ENCODE peak calls at places on chromosomes 3 and 15, in eight cellular contexts. One of them, this sample, is unnamed.

GRCh38 chr15:25848769-25849430 is 14.2 kb downstream of the ATP10A start:
- DNase-seq in A549: no peak
- DNase-seq in GM12891: no peak
- DNase-seq in Peyer's patch: no peak
- DNase-seq in H54: no peak
- DNase-seq in IMR-90: no peak
- DNase-seq in ovary: no peak
- DNase-seq in stomach: no peak
- DNase-seq in this sample: no peak

GRCh38 chr3:166446291-166446690 is 609.1 kb upstream of the BCHE start:
- DNase-seq in A549: no peak
- DNase-seq in GM12891: no peak
- DNase-seq in Peyer's patch: no peak
- DNase-seq in H54: no peak
- DNase-seq in IMR-90: peak; percentile 78
- DNase-seq in ovary: no peak
- DNase-seq in stomach: no peak
- DNase-seq in this sample: no peak

GRCh38 chr3:167750273-167750971 is 14.9 kb downstream of the SERPINI1 start:
- DNase-seq in A549: no peak
- DNase-seq in GM12891: peak; percentile 15
- DNase-seq in Peyer's patch: no peak
- DNase-seq in H54: no peak
- DNase-seq in IMR-90: no peak
- DNase-seq in ovary: no peak
- DNase-seq in stomach: no peak
- DNase-seq in this sample: no peak

GRCh38 chr3:12629560-12629959 is 34.4 kb downstream of the RAF1 start:
- DNase-seq in A549: no peak
- DNase-seq in GM12891: no peak
- DNase-seq in Peyer's patch: no peak
- DNase-seq in H54: no peak
- DNase-seq in IMR-90: peak; percentile 59
- DNase-seq in ovary: no peak
- DNase-seq in stomach: peak; percentile 62
- DNase-seq in this sample: peak; percentile 44

GRCh38 chr3:103906808-103907207 is 1459.9 kb upstream of the ALCAM start:
- DNase-seq in A549: no peak
- DNase-seq in GM12891: no peak
- DNase-seq in Peyer's patch: no peak
- DNase-seq in H54: no peak
- DNase-seq in IMR-90: no peak
- DNase-seq in ovary: no peak
- DNase-seq in stomach: no peak
- DNase-seq in this sample: no peak

GRCh38 chr3:192864943-192865342 is 52.7 kb downstream of the MB21D2 start:
- DNase-seq in A549: no peak
- DNase-seq in GM12891: no peak
- DNase-seq in Peyer's patch: no peak
- DNase-seq in H54: no peak
- DNase-seq in IMR-90: peak; percentile 43
- DNase-seq in ovary: no peak
- DNase-seq in stomach: no peak
- DNase-seq in this sample: no peak

GRCh38 chr3:75294124-75294523 is 370.0 kb upstream of the FRG2C start:
- DNase-seq in A549: peak; percentile 10
- DNase-seq in GM12891: peak; percentile 5
- DNase-seq in Peyer's patch: peak; percentile 44
- DNase-seq in H54: peak; percentile 28
- DNase-seq in IMR-90: peak; percentile 35
- DNase-seq in ovary: peak; percentile 39
- DNase-seq in stomach: peak; percentile 30
- DNase-seq in this sample: peak; percentile 26

GRCh38 chr15:44158111-44158510 is 37.0 kb downstream of the FRMD5 start:
- DNase-seq in A549: no peak
- DNase-seq in GM12891: no peak
- DNase-seq in Peyer's patch: no peak
- DNase-seq in H54: no peak
- DNase-seq in IMR-90: no peak
- DNase-seq in ovary: no peak
- DNase-seq in stomach: no peak
- DNase-seq in this sample: no peak

GRCh38 chr15:33872761-33873106 is 95.6 kb upstream of the CHRM5 start:
- DNase-seq in A549: no peak
- DNase-seq in GM12891: no peak
- DNase-seq in Peyer's patch: no peak
- DNase-seq in H54: no peak
- DNase-seq in IMR-90: no peak
- DNase-seq in ovary: no peak
- DNase-seq in stomach: no peak
- DNase-seq in this sample: no peak

GRCh38 chr3:134232146-134232545 is 18.5 kb downstream of the RYK start:
- DNase-seq in A549: no peak
- DNase-seq in GM12891: no peak
- DNase-seq in Peyer's patch: no peak
- DNase-seq in H54: no peak
- DNase-seq in IMR-90: peak; percentile 55
- DNase-seq in ovary: no peak
- DNase-seq in stomach: no peak
- DNase-seq in this sample: no peak

GRCh38 chr3:59573911-59574310 is 524.1 kb upstream of the CFAP20DC start:
- DNase-seq in A549: peak; percentile 22
- DNase-seq in GM12891: no peak
- DNase-seq in Peyer's patch: peak; percentile 49
- DNase-seq in H54: no peak
- DNase-seq in IMR-90: peak; percentile 88
- DNase-seq in ovary: peak; percentile 38
- DNase-seq in stomach: no peak
- DNase-seq in this sample: no peak

GRCh38 chr15:68592548-68592947 is 13.8 kb downstream of the CORO2B start:
- DNase-seq in A549: no peak
- DNase-seq in GM12891: no peak
- DNase-seq in Peyer's patch: no peak
- DNase-seq in H54: no peak
- DNase-seq in IMR-90: no peak
- DNase-seq in ovary: no peak
- DNase-seq in stomach: no peak
- DNase-seq in this sample: no peak

GRCh38 chr3:48268936-48269551 is 28.1 kb downstream of the ZNF589 start:
- DNase-seq in A549: no peak
- DNase-seq in GM12891: no peak
- DNase-seq in Peyer's patch: peak; percentile 48
- DNase-seq in H54: no peak
- DNase-seq in IMR-90: no peak
- DNase-seq in ovary: no peak
- DNase-seq in stomach: no peak
- DNase-seq in this sample: no peak

GRCh38 chr15:77083381-77084160 is 12.7 kb upstream of the TSPAN3 start:
- DNase-seq in A549: peak; percentile 82
- DNase-seq in GM12891: peak; percentile 64
- DNase-seq in Peyer's patch: peak; percentile 92
- DNase-seq in H54: no peak
- DNase-seq in IMR-90: peak; percentile 15
- DNase-seq in ovary: peak; percentile 64
- DNase-seq in stomach: peak; percentile 83
- DNase-seq in this sample: peak; percentile 87

GRCh38 chr3:132394334-132394733 is 23.0 kb upstream of the DNAJC13 start:
- DNase-seq in A549: no peak
- DNase-seq in GM12891: no peak
- DNase-seq in Peyer's patch: no peak
- DNase-seq in H54: no peak
- DNase-seq in IMR-90: no peak
- DNase-seq in ovary: no peak
- DNase-seq in stomach: no peak
- DNase-seq in this sample: no peak

GRCh38 chr3:64484289-64484992 is 203.4 kb downstream of the ADAMTS9 start:
- DNase-seq in A549: peak; percentile 75
- DNase-seq in GM12891: peak; percentile 40
- DNase-seq in Peyer's patch: peak; percentile 83
- DNase-seq in H54: peak; percentile 55
- DNase-seq in IMR-90: peak; percentile 80
- DNase-seq in ovary: peak; percentile 75
- DNase-seq in stomach: peak; percentile 84
- DNase-seq in this sample: peak; percentile 62

DNA sequence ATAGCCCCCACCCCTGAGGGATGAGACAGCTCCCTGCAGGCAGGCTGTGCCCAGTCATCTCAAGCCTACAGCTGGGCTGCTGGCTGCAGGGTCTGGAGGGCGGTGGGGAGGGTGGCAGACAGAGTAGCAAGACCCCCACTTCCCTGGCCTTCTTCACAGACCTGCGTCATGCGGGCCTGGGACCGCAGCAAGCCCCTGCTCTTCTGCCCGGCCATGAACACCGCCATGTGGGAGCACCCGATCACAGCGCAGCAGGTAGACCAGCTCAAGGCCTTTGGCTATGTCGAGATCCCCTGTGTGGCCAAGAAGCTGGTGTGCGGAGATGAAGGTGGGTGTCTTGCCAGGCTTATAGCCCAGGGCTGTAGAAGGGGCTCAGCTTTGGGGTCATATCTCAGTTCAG is 25.0 kb downstream of the PPCDC start:
- DNase-seq in A549: no peak
- DNase-seq in GM12891: no peak
- DNase-seq in Peyer's patch: no peak
- DNase-seq in H54: no peak
- DNase-seq in IMR-90: no peak
- DNase-seq in ovary: no peak
- DNase-seq in stomach: no peak
- DNase-seq in this sample: no peak
- TF ChIP-seq POLR2A in A549: no peak
- TF ChIP-seq POLR2A in GM12891: peak; percentile 19
- TF ChIP-seq POLR2A in Peyer's patch: no peak
- TF ChIP-seq POLR2A in H54: no peak
- TF ChIP-seq POLR2A in IMR-90: no peak
- TF ChIP-seq POLR2A in ovary: no peak
- TF ChIP-seq POLR2A in stomach: no peak
- TF ChIP-seq POLR2A in this sample: no peak

GRCh38 chr3:49929333-49930240 is at the start of gene MON1A:
- DNase-seq in A549: peak; percentile 86
- DNase-seq in GM12891: peak; percentile 88
- DNase-seq in Peyer's patch: peak; percentile 98
- DNase-seq in H54: peak; percentile 89
- DNase-seq in IMR-90: peak; percentile 82
- DNase-seq in ovary: peak; percentile 96
- DNase-seq in stomach: peak; percentile 95
- DNase-seq in this sample: peak; percentile 96
- TF ChIP-seq POLR2A in A549: peak; percentile 22
- TF ChIP-seq POLR2A in GM12891: peak; percentile 42
- TF ChIP-seq POLR2A in Peyer's patch: peak; percentile 70
- TF ChIP-seq POLR2A in H54: peak; percentile 67
- TF ChIP-seq POLR2A in IMR-90: no peak
- TF ChIP-seq POLR2A in ovary: peak; percentile 55
- TF ChIP-seq POLR2A in stomach: no peak
- TF ChIP-seq POLR2A in this sample: peak; percentile 73

GRCh38 chr3:53881691-53882593 is at the start of gene ACTR8:
- DNase-seq in A549: peak; percentile 76
- DNase-seq in GM12891: peak; percentile 83
- DNase-seq in Peyer's patch: peak; percentile 93
- DNase-seq in H54: peak; percentile 85
- DNase-seq in IMR-90: peak; percentile 77
- DNase-seq in ovary: peak; percentile 82
- DNase-seq in stomach: peak; percentile 85
- DNase-seq in this sample: peak; percentile 98
- TF ChIP-seq POLR2A in A549: peak; percentile 92
- TF ChIP-seq POLR2A in GM12891: peak; percentile 91
- TF ChIP-seq POLR2A in Peyer's patch: no peak
- TF ChIP-seq POLR2A in H54: peak; percentile 94
- TF ChIP-seq POLR2A in IMR-90: peak; percentile 81
- TF ChIP-seq POLR2A in ovary: peak; percentile 46
- TF ChIP-seq POLR2A in stomach: no peak
- TF ChIP-seq POLR2A in this sample: peak; percentile 66

DNA sequence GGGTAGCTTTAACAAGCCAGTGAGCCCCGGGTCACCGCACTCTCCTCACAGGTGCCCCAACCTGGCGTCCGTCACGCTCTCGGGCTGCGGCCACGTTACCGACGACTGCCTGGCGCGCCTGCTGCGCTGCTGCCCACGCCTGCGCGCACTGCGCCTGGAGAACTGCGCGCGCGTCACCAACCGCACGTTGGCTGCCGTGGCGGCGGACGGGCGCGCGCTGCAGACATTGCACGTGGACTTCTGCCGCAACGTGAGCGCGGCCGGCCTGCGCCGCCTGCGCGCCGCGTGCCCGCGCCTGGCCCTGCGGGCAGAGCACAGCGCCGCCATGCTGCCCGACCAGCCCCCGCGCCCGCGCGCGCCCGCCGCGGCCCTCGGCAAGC is 3.4 kb downstream of the FBXL22 start:
- DNase-seq in A549: peak; percentile 96
- DNase-seq in GM12891: peak; percentile 85
- DNase-seq in Peyer's patch: peak; percentile 95
- DNase-seq in H54: no peak
- DNase-seq in IMR-90: peak; percentile 93
- DNase-seq in ovary: peak; percentile 85
- DNase-seq in stomach: peak; percentile 94
- DNase-seq in this sample: peak; percentile 98
- TF ChIP-seq POLR2A in A549: peak; percentile 97
- TF ChIP-seq POLR2A in GM12891: peak; percentile 77
- TF ChIP-seq POLR2A in Peyer's patch: peak; percentile 82
- TF ChIP-seq POLR2A in H54: peak; percentile 92
- TF ChIP-seq POLR2A in IMR-90: peak; percentile 41
- TF ChIP-seq POLR2A in ovary: peak; percentile 57
- TF ChIP-seq POLR2A in stomach: no peak
- TF ChIP-seq POLR2A in this sample: peak; percentile 48